ENCODE peak calls at places on chromosomes 6 and 20, in eight cellular contexts. W, F, L, U, S, O, J and C are unnamed samples.
A peak's percentile ranks its signal among the peaks of the same experiment; 100 is the strongest.

GRCh38 chr6:37512400-37512958 is 12.8 kb upstream of the CCDC167 start:
- DNase-seq in W (peak; percentile 64), F (no peak), L (no peak), U (no peak), S (no peak), O (peak; percentile 34), J (no peak), C (no peak)

GRCh38 chr6:44309092-44309491 is 4.1 kb downstream of the AARS2 start:
- DNase-seq in W (no peak), F (no peak), L (no peak), U (no peak), S (no peak), O (no peak), J (no peak), C (no peak)

GRCh38 chr6:118546164-118546929 is 1.7 kb upstream of the PLN start:
- DNase-seq in W (no peak), F (no peak), L (no peak), U (no peak), S (no peak), O (no peak), J (no peak), C (no peak)

GRCh38 chr20:62742550-62742949 is 33.9 kb downstream of the NTSR1 start:
- DNase-seq in W (no peak), F (no peak), L (no peak), U (no peak), S (no peak), O (no peak), J (no peak), C (no peak)

GRCh38 chr6:21437583-21437982 is 156.0 kb upstream of the SOX4 start:
- DNase-seq in W (no peak), F (no peak), L (no peak), U (no peak), S (no peak), O (no peak), J (no peak), C (no peak)

GRCh38 chr6:169839493-169839892 is 88.1 kb downstream of the ERMARD start:
- DNase-seq in W (no peak), F (peak; percentile 19), L (no peak), U (no peak), S (no peak), O (no peak), J (no peak), C (no peak)

GRCh38 chr6:21595265-21595950 is 1.9 kb downstream of the SOX4 start:
- DNase-seq in W (no peak), F (peak; percentile 34), L (peak; percentile 42), U (no peak), S (peak; percentile 39), O (peak; percentile 41), J (peak; percentile 33), C (peak; percentile 64)

GRCh38 chr20:58693226-58694006 is 816 bp downstream of the NPEPL1 start:
- DNase-seq in W (peak; percentile 46), F (no peak), L (no peak), U (no peak), S (no peak), O (peak; percentile 66), J (no peak), C (peak; percentile 41)

GRCh38 chr6:14707971-14708465 is 537.9 kb upstream of the JARID2 start:
- DNase-seq in W (no peak), F (no peak), L (no peak), U (no peak), S (no peak), O (no peak), J (no peak), C (no peak)

GRCh38 chr6:133033263-133033662 is 207.9 kb upstream of the EYA4 start:
- DNase-seq in W (no peak), F (no peak), L (no peak), U (no peak), S (no peak), O (no peak), J (no peak), C (no peak)

GRCh38 chr20:58891686-58892125 is 39.2 kb downstream of the GNAS start:
- DNase-seq in W (peak; percentile 47), F (no peak), L (peak; percentile 67), U (no peak), S (peak; percentile 40), O (peak; percentile 84), J (peak; percentile 28), C (no peak)

GRCh38 chr6:33731751-33732282 is 14.9 kb downstream of the IP6K3 start:
- DNase-seq in W (no peak), F (no peak), L (no peak), U (no peak), S (no peak), O (no peak), J (no peak), C (peak; percentile 92)

GRCh38 chr6:53250761-53251672 is 97.7 kb downstream of the ELOVL5 start:
- DNase-seq in W (no peak), F (no peak), L (no peak), U (no peak), S (no peak), O (no peak), J (no peak), C (no peak)

GRCh38 chr6:1477432-1478090 is 88.2 kb downstream of the FOXF2 start:
- DNase-seq in W (no peak), F (no peak), L (no peak), U (no peak), S (no peak), O (no peak), J (no peak), C (no peak)

GRCh38 chr20:46112430-46113020 is 5.6 kb upstream of the CD40 start:
- DNase-seq in W (no peak), F (no peak), L (no peak), U (no peak), S (no peak), O (peak; percentile 60), J (no peak), C (no peak)

GRCh38 chr20:38172344-38172743 is 7.3 kb upstream of the TGM2 start:
- DNase-seq in W (no peak), F (no peak), L (no peak), U (no peak), S (no peak), O (no peak), J (no peak), C (no peak)

GRCh38 chr6:130593200-130593599 is 227.4 kb downstream of the TMEM200A start:
- DNase-seq in W (no peak), F (no peak), L (no peak), U (no peak), S (no peak), O (no peak), J (no peak), C (no peak)

GRCh38 chr6:48611332-48611731 is 500.3 kb upstream of the PTCHD4 start:
- DNase-seq in W (no peak), F (no peak), L (no peak), U (no peak), S (no peak), O (no peak), J (no peak), C (no peak)

GRCh38 chr6:139374357-139375238 is at the start of gene CITED2:
- DNase-seq in W (peak; percentile 92), F (peak; percentile 94), L (peak; percentile 93), U (peak; percentile 72), S (peak; percentile 93), O (peak; percentile 97), J (peak; percentile 86), C (peak; percentile 88)
- TF ChIP-seq CTCF in W (peak; percentile 18), F (no peak), L (no peak), U (no peak), S (no peak), O (no peak), J (no peak), C (no peak)

DNA sequence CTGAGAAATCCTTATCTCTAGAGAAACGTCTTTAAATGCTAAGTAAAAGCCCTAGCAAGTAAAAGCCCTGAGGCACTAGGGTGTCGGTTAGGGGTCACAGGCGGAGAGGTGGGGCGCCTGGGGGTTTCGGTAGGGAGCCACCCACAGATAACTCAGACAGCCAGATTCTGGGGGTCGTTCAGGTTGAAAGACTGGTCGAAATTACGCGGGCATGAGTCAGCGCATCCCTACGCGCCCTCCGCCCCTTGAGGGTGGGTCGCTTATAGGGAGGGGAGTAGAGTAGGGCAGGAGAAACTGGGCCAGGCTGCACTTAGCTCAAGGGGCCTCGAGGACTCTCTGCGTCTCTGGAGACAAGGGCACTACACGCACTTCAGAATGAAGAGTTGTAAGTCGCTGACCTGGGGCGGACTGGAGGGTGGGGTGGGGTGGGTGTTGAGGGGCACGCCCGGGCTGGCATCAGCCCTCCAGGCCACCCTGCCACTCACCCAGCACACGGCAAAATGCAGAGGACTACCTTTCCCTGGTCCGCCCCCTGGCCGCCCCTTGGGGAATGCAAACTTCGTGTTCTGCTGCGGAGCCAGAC is 598 bp upstream of the PPT2 start:
- DNase-seq in W (peak; percentile 82), F (peak; percentile 72), L (peak; percentile 68), U (no peak), S (no peak), O (peak; percentile 70), J (no peak), C (no peak)
- TF ChIP-seq CTCF in W (peak; percentile 43), F (no peak), L (no peak), U (no peak), S (no peak), O (peak; percentile 43), J (no peak), C (no peak)

DNA sequence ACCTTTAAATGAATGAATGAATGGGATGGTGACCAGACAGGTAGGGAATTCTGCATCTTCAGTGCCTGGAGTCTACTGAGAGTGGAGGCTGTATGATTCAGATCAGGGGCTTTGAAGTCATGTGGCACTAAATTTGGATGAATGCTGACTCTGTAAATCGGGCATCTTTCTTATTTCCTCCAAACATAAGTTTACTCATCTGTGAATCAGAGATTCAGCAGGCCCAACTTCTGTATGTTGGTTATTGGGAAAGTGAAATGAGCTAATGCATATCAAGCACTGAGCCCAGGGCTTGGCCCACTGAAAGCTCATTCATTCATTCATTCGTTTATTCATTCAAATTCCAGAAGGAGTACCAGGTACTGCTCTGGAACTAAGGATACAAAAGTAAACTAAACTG is 192.3 kb upstream of the RIN2 start:
- DNase-seq in W (no peak), F (no peak), L (no peak), U (no peak), S (no peak), O (no peak), J (no peak), C (no peak)
- TF ChIP-seq CTCF in W (no peak), F (no peak), L (no peak), U (no peak), S (no peak), O (no peak), J (no peak), C (no peak)

DNA sequence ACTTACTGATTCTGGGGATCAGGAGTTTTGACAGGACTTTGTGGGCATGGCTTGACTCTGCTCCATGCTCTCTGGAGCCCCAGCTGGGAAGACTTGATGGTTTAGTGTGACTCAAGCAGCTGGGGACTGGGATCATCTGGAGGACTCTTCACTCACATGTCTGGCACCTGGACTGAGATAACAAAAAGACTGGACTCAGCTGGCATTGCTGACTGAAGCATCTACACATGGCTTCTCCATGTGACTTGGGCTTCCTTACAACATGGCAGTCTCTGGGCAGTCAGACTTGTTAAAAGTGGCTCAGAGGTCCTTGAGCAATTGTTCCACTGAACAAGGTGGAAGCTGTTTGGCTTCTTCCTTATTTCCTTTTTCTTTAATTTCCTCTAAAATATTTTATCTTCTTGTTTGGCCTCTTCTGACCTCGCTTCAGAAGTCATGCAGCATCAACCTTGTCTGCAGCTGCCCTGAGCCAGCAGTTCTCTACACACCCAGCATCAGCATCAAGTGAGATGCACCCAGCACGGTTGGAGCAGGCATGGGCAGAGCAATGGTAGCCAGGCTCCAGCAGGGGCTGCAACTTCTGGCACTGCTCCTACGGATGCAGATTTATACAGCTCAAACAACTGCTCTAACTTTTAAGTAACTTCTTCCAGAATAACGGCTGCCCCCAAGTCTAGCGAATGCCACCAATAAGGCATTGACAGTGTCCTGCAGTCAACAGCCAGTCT is 5.6 kb upstream of the HM13 start:
- DNase-seq in W (no peak), F (no peak), L (no peak), U (no peak), S (no peak), O (no peak), J (no peak), C (no peak)
- TF ChIP-seq CTCF in W (no peak), F (no peak), L (no peak), U (no peak), S (no peak), O (no peak), J (no peak), C (no peak)